ENCODE peak calls at places on chromosomes 4 and X, in seven cellular contexts. F, J, S, H, O, B and A are unnamed samples.
A peak's percentile ranks its signal among the peaks of the same experiment; 100 is the strongest.

GRCh38 chr4:46994007-46994405 is 625 bp upstream of the GABRA4 start:
- DNase-seq in F (no peak), B (no peak), H (no peak), J (no peak), O (no peak), S (no peak), A (peak; percentile 14)

GRCh38 chr4:184653650-184654049 is 4.1 kb downstream of the PRIMPOL start:
- DNase-seq in J (no peak), F (peak; percentile 54), H (no peak), B (no peak), S (peak; percentile 5), O (peak; percentile 10), A (no peak)

GRCh38 chr4:188903995-188904394 is 764.8 kb downstream of the TRIML1 start:
- DNase-seq in B (no peak), F (no peak), H (no peak), J (no peak), O (no peak), S (no peak), A (no peak)

GRCh38 chr4:103998752-103999151 is 279.0 kb upstream of the TACR3 start:
- DNase-seq in H (no peak), S (no peak), O (no peak), B (no peak), F (no peak), J (no peak), A (no peak)

GRCh38 chrX:40278340-40279090 is 180.8 kb upstream of the BCOR start:
- DNase-seq in H (no peak), F (no peak), O (peak; percentile 3), B (peak; percentile 75), S (peak; percentile 67), J (no peak), A (no peak)

GRCh38 chr4:170089743-170090666 is at the start of gene AADAT:
- DNase-seq in H (peak; percentile 76), F (peak; percentile 89), O (peak; percentile 83), J (peak; percentile 75), B (peak; percentile 87), S (peak; percentile 70), A (peak; percentile 94)

GRCh38 chr4:1809754-1810502 is 16.8 kb downstream of the FGFR3 start:
- DNase-seq in S (peak; percentile 82), F (peak; percentile 71), H (peak; percentile 60), J (peak; percentile 80), B (peak; percentile 84), O (peak; percentile 79), A (peak; percentile 91)

GRCh38 chrX:40644821-40645358 is 2.5 kb downstream of the CXorf38 start:
- DNase-seq in J (peak; percentile 76), O (peak; percentile 80), F (peak; percentile 80), B (no peak), S (peak; percentile 77), H (peak; percentile 19), A (no peak)

GRCh38 chr4:107718351-107718965 is 1.6 kb downstream of the PAPSS1 start:
- DNase-seq in B (no peak), F (no peak), J (no peak), O (no peak), H (no peak), S (peak; percentile 6), A (no peak)

GRCh38 chr4:6271701-6272465 is 2.2 kb downstream of the WFS1 start:
- DNase-seq in S (no peak), B (no peak), F (no peak), H (no peak), J (no peak), O (no peak), A (no peak)

GRCh38 chr4:1869530-1870327 is 1.5 kb upstream of the NSD2 start:
- DNase-seq in F (no peak), S (no peak), H (no peak), J (no peak), O (no peak), B (no peak), A (no peak)

GRCh38 chr4:155569471-155569870 is 97.2 kb upstream of the GUCY1A1 start:
- DNase-seq in J (no peak), S (no peak), H (no peak), B (no peak), O (no peak), F (no peak), A (no peak)

GRCh38 chr4:75686346-75686745 is 13.1 kb upstream of the G3BP2 start:
- DNase-seq in S (no peak), J (no peak), H (no peak), F (peak; percentile 9), O (no peak), B (no peak), A (no peak)

GRCh38 chr4:37953620-37954325 is 6.4 kb upstream of the PTTG2 start:
- DNase-seq in J (no peak), S (peak; percentile 37), F (no peak), B (peak; percentile 58), O (peak; percentile 51), H (no peak), A (no peak)

GRCh38 chrX:110228453-110228852 is 89.4 kb downstream of the AMMECR1 start:
- DNase-seq in F (no peak), H (no peak), O (no peak), S (no peak), J (no peak), B (no peak), A (no peak)

GRCh38 chrX:38618152-38618551 is 56.8 kb downstream of the TSPAN7 start:
- DNase-seq in J (peak; percentile 1), S (no peak), H (peak; percentile 20), F (no peak), O (no peak), B (no peak), A (no peak)

GRCh38 chr4:77827343-77827742 is 8.2 kb upstream of the CNOT6L start:
- DNase-seq in J (no peak), S (no peak), B (no peak), F (no peak), H (no peak), O (no peak), A (no peak)

GRCh38 chrX:40887476-40887875 is 152.1 kb upstream of the MED14 start:
- DNase-seq in F (no peak), H (no peak), O (no peak), S (no peak), B (no peak), J (no peak), A (no peak)

GRCh38 chrX:104084534-104085277 is 8.7 kb upstream of the TMSB15C start:
- DNase-seq in S (no peak), O (no peak), H (no peak), B (no peak), J (no peak), F (no peak), A (no peak)

GRCh38 chr4:145320269-145320668 is 139.9 kb upstream of the OTUD4 start:
- DNase-seq in S (no peak), J (peak; percentile 14), O (no peak), B (no peak), F (peak; percentile 37), H (no peak), A (no peak)

GRCh38 chr4:141099326-141099725 is 33.9 kb downstream of the RNF150 start:
- DNase-seq in O (peak; percentile 32), F (peak; percentile 61), B (no peak), S (no peak), J (no peak), H (no peak), A (no peak)

GRCh38 chrX:8867454-8867853 is 66.3 kb upstream of the FAM9A start:
- DNase-seq in S (no peak), F (peak; percentile 44), O (peak; percentile 39), H (no peak), J (no peak), B (no peak), A (no peak)

GRCh38 chrX:55636109-55636508 is 12.9 kb downstream of the FOXR2 start:
- DNase-seq in J (no peak), S (no peak), O (no peak), F (no peak), B (no peak), H (no peak), A (no peak)

GRCh38 chr4:94341468-94341867 is 1.2 kb downstream of the HPGDS start:
- DNase-seq in O (no peak), J (no peak), H (no peak), F (peak; percentile 18), B (no peak), S (no peak), A (no peak)